ENCODE peak calls at places on chromosomes 16 and 17, in five cellular contexts. Z, U, D, A and X are unnamed samples.

GRCh38 chr16:508884-509736 is 18.4 kb upstream of the CAPN15 start:
- DNase-seq in A (no peak), D (no peak), Z (no peak), U (no peak), X (no peak)

GRCh38 chr17:17044846-17045561 is 2.7 kb downstream of the MPRIP start:
- DNase-seq in U (no peak), Z (no peak), D (no peak), A (peak; percentile 17), X (no peak)

GRCh38 chr17:61399131-61400057 is at the start of gene TBX2:
- DNase-seq in Z (no peak), D (peak; percentile 98), U (no peak), A (no peak), X (no peak)

GRCh38 chr16:81458149-81458669 is 13.6 kb downstream of the CMIP start:
- DNase-seq in D (no peak), U (no peak), A (no peak), Z (no peak), X (no peak)

GRCh38 chr17:50053654-50053960 is 2.3 kb upstream of the ITGA3 start:
- DNase-seq in Z (no peak), U (no peak), D (no peak), A (no peak), X (no peak)

GRCh38 chr16:84391151-84391873 is 23.0 kb downstream of the ATP2C2 start:
- DNase-seq in Z (no peak), A (no peak), U (no peak), D (no peak), X (no peak)

GRCh38 chr16:68426355-68426652 is 22.0 kb downstream of the SMPD3 start:
- DNase-seq in Z (no peak), U (no peak), A (no peak), D (no peak), X (no peak)

GRCh38 chr16:6341993-6342392 is 990.7 kb upstream of the RBFOX1 start:
- DNase-seq in A (no peak), D (no peak), U (no peak), Z (peak; percentile 69), X (no peak)

GRCh38 chr16:6573577-6573976 is 759.1 kb upstream of the RBFOX1 start:
- DNase-seq in U (no peak), A (no peak), D (no peak), Z (peak; percentile 65), X (no peak)

GRCh38 chr16:87201777-87202176 is 115.4 kb downstream of the C16orf95 start:
- DNase-seq in A (no peak), D (no peak), U (no peak), Z (no peak), X (no peak)

GRCh38 chr17:6387442-6387841 is 47.5 kb downstream of the AIPL1 start:
- DNase-seq in U (no peak), Z (no peak), A (no peak), D (no peak), X (no peak)

GRCh38 chr17:45750779-45751440 is 33.2 kb upstream of the CRHR1 start:
- DNase-seq in Z (no peak), A (no peak), U (no peak), D (no peak), X (no peak)

GRCh38 chr17:38716368-38717005 is 11.4 kb downstream of the MLLT6 start:
- DNase-seq in U (no peak), A (no peak), Z (no peak), D (no peak), X (no peak)

GRCh38 chr17:77214743-77215142 is 74.0 kb downstream of the SEC14L1 start:
- DNase-seq in U (no peak), Z (peak; percentile 32), D (no peak), A (peak; percentile 48), X (no peak)

GRCh38 chr17:60231234-60231633 is 81.5 kb downstream of the CA4 start:
- DNase-seq in A (no peak), U (no peak), D (no peak), Z (no peak), X (peak; percentile 29)

GRCh38 chr17:50638851-50639767 is 4.4 kb downstream of the ABCC3 start:
- DNase-seq in A (no peak), U (no peak), Z (no peak), D (peak; percentile 91), X (no peak)

GRCh38 chr17:32912218-32912897 is 15.6 kb upstream of the TMEM98 start:
- DNase-seq in Z (no peak), A (no peak), U (no peak), D (peak; percentile 45), X (no peak)

GRCh38 chr17:45073414-45074070 is 12.4 kb downstream of the NMT1 start:
- DNase-seq in Z (no peak), U (no peak), A (no peak), D (peak; percentile 95), X (no peak)

GRCh38 chr17:80952291-80952690 is 39.4 kb upstream of the CHMP6 start:
- DNase-seq in Z (no peak), D (no peak), A (no peak), U (no peak), X (no peak)

GRCh38 chr17:10360578-10360977 is 12.2 kb downstream of the MYH13 start:
- DNase-seq in Z (no peak), D (no peak), U (no peak), A (no peak), X (no peak)

GRCh38 chr16:55240933-55241332 is 83.1 kb upstream of the IRX6 start:
- DNase-seq in Z (peak; percentile 81), U (no peak), A (no peak), D (no peak), X (no peak)

GRCh38 chr16:89687092-89687940 is 827 bp downstream of the CDK10 start:
- DNase-seq in Z (no peak), A (peak; percentile 36), U (no peak), D (no peak), X (peak; percentile 66)

GRCh38 chr17:67718325-67718941 is 697 bp downstream of the NOL11 start:
- DNase-seq in A (peak; percentile 43), Z (peak; percentile 2), D (no peak), U (no peak), X (peak; percentile 46)

GRCh38 chr16:48317614-48318013 is 67.6 kb downstream of the SIAH1 start:
- DNase-seq in Z (no peak), U (no peak), D (no peak), A (peak; percentile 58), X (no peak)

GRCh38 chr16:10929853-10930754 is 12.2 kb downstream of the DEXI start:
- DNase-seq in D (no peak), U (no peak), Z (no peak), A (no peak), X (no peak)

GRCh38 chr16:84507011-84507982 is 2.8 kb upstream of the MEAK7 start:
- DNase-seq in D (no peak), A (peak; percentile 50), Z (no peak), U (no peak), X (peak; percentile 54)